ENCODE peak calls at places on chromosomes 4 and X, in eight cellular contexts. G, H, Y, L, D, I, N and J are unnamed samples.

GRCh38 chr4:184506527-184507121 is 32.3 kb upstream of the IRF2 start:
- DNase-seq in D (peak), G (no peak), I (no peak), N (no peak), Y (no peak), L (peak), H (no peak), J (no peak)

GRCh38 chr4:32472918-32473317 is 1752.7 kb downstream of the PCDH7 start:
- DNase-seq in D (no peak), I (no peak), G (no peak), L (peak), Y (no peak), N (no peak), H (peak), J (no peak)

GRCh38 chr4:163191999-163192398 is 25.3 kb upstream of the NAF1 start:
- DNase-seq in I (no peak), L (peak), G (no peak), N (no peak), Y (no peak), D (no peak), H (no peak), J (no peak)

GRCh38 chr4:8646296-8647093 is 53.9 kb downstream of the CPZ start:
- DNase-seq in G (peak), L (no peak), I (no peak), Y (peak), N (no peak), D (no peak), H (no peak), J (no peak)

GRCh38 chr4:40212674-40213504 is 16.1 kb downstream of the RHOH start:
- DNase-seq in H (no peak), D (no peak), N (no peak), Y (no peak), I (no peak), G (no peak), L (no peak), J (no peak)

GRCh38 chr4:59647011-59647410 is 1553.1 kb upstream of the ADGRL3 start:
- DNase-seq in I (no peak), L (no peak), N (no peak), D (no peak), H (no peak), Y (no peak), G (no peak), J (no peak)

GRCh38 chr4:16869594-16870245 is 28.7 kb downstream of the LDB2 start:
- DNase-seq in L (no peak), D (no peak), N (no peak), G (no peak), I (no peak), H (no peak), Y (no peak), J (no peak)

GRCh38 chr4:36281384-36282106 is at the start of gene DTHD1:
- DNase-seq in N (no peak), H (no peak), I (no peak), G (no peak), D (no peak), L (no peak), Y (no peak), J (peak)

GRCh38 chr4:117868201-117868600 is 166.1 kb upstream of the NDST3 start:
- DNase-seq in Y (no peak), L (no peak), D (no peak), I (no peak), N (no peak), G (no peak), H (no peak), J (no peak)

GRCh38 chr4:89482248-89482647 is 174.6 kb upstream of the GPRIN3 start:
- DNase-seq in I (no peak), H (no peak), Y (no peak), D (no peak), N (peak), L (peak), G (no peak), J (no peak)
- TF ChIP-seq CTCF in I (peak), H (no peak), Y (no peak), D (no peak), N (peak), L (peak), G (peak), J (no peak)

GRCh38 chr4:146192060-146192459 is 16.5 kb downstream of the LSM6 start:
- DNase-seq in I (no peak), G (no peak), Y (no peak), D (no peak), H (no peak), N (peak), L (peak), J (no peak)
- TF ChIP-seq CTCF in I (peak), G (no peak), Y (no peak), D (peak), H (no peak), N (peak), L (no peak), J (no peak)

DNA sequence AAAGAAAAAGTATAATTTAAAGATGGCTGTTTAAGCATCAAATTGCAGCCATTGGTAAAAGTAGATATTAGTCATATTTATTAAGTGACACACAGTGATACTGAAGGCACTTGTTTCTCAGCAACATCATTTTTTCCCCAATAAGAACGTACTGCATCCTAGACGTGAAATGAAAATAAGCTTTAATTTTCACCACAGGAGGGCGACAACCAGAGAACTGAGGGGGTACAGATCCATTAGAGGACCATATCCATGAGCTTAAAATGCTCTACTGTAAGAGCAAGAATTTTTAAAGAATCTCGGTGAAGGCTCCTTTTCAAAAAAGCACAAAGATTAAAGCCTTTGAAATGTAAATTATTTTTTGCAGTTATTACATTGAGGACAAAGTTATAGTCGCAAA is 33.4 kb downstream of the FRG1 start:
- DNase-seq in L (peak), Y (no peak), H (no peak), N (peak), G (no peak), I (no peak), D (no peak), J (no peak)
- TF ChIP-seq CTCF in L (peak), Y (no peak), H (peak), N (no peak), G (no peak), I (no peak), D (peak), J (no peak)

DNA sequence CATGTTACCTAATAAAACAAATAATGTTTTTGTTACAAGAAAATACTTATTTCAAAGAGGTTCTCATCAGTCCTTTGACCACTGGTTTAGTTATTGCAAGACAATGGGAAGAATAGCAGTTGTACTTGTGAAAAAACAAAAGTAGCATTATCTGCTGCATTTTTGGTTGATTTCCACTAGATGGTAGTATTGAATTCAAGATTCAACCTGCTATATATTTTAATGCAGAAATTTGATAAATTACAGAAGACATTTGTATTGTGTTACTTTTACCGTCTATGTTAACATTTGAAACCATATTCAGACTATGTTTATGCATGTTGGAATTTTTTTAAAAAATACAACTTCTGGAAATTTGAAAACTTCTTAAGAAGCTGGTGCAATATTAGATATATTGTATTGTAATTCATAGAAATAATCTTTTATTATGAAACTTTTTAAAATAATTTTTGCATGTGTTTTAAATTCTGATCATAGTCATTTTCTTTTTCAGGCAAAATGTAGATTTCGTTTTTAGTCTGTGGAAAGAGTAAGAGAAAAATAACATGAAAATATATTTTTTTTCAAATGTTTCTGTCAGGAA is 56.4 kb downstream of the SPCS3 start:
- DNase-seq in L (peak), N (peak), H (no peak), I (no peak), D (no peak), Y (no peak), G (no peak), J (no peak)
- TF ChIP-seq CTCF in L (peak), N (peak), H (peak), I (peak), D (peak), Y (peak), G (peak), J (peak)

GRCh38 chrX:93538575-93538974 is 134.8 kb downstream of the NAP1L3 start:
- DNase-seq in N (peak), L (peak), H (no peak), Y (no peak), D (no peak), G (no peak), I (no peak), J (no peak)
- TF ChIP-seq CTCF in N (no peak), L (no peak), H (peak), Y (peak), D (peak), G (no peak), I (peak), J (no peak)